ENCODE peak calls at places on chromosomes 1 and 21, in eight cellular contexts. L, N, M, Z, X, E, O and T are unnamed samples.

GRCh38 chr1:159755608-159756007 is 25.2 kb upstream of the DUSP23 start:
- DNase-seq in O (no peak), Z (no peak), X (no peak), M (no peak), N (no peak), L (no peak), E (no peak), T (no peak)

GRCh38 chr1:55420866-55421265 is 205.7 kb upstream of the USP24 start:
- DNase-seq in N (peak), M (no peak), Z (no peak), X (no peak), O (no peak), L (no peak), E (no peak), T (peak)

GRCh38 chr1:159991513-159991912 is 37.5 kb upstream of the SLAMF9 start:
- DNase-seq in O (no peak), E (no peak), L (no peak), X (no peak), N (peak), Z (no peak), M (no peak), T (no peak)

GRCh38 chr1:13749543-13750307 is 49.7 kb downstream of the PRDM2 start:
- DNase-seq in M (peak), X (peak), Z (peak), O (peak), L (peak), E (peak), N (peak), T (peak)

GRCh38 chr1:108533351-108534083 is 26.4 kb upstream of the EEIG2 start:
- DNase-seq in O (no peak), L (no peak), E (peak), N (no peak), X (no peak), M (no peak), Z (peak), T (no peak)

GRCh38 chr1:55542901-55543504 is 327.8 kb upstream of the USP24 start:
- DNase-seq in N (peak), E (no peak), Z (no peak), X (no peak), L (no peak), M (no peak), O (no peak), T (no peak)

GRCh38 chr21:34836103-34836932 is 167.5 kb downstream of the CLIC6 start:
- DNase-seq in X (peak), E (peak), Z (peak), M (no peak), L (peak), O (no peak), N (peak), T (peak)

GRCh38 chr1:66434096-66434495 is 99.9 kb upstream of the SGIP1 start:
- DNase-seq in E (no peak), L (no peak), Z (no peak), M (no peak), N (peak), X (no peak), O (no peak), T (no peak)

GRCh38 chr1:42747125-42747524 is 7.1 kb upstream of the CLDN19 start:
- DNase-seq in E (no peak), N (peak), O (peak), L (no peak), Z (peak), X (peak), M (peak), T (no peak)

GRCh38 chr1:10818262-10819197 is 22.1 kb upstream of the CASZ1 start:
- DNase-seq in N (no peak), Z (no peak), X (no peak), E (peak), L (no peak), M (no peak), O (peak), T (no peak)

DNA sequence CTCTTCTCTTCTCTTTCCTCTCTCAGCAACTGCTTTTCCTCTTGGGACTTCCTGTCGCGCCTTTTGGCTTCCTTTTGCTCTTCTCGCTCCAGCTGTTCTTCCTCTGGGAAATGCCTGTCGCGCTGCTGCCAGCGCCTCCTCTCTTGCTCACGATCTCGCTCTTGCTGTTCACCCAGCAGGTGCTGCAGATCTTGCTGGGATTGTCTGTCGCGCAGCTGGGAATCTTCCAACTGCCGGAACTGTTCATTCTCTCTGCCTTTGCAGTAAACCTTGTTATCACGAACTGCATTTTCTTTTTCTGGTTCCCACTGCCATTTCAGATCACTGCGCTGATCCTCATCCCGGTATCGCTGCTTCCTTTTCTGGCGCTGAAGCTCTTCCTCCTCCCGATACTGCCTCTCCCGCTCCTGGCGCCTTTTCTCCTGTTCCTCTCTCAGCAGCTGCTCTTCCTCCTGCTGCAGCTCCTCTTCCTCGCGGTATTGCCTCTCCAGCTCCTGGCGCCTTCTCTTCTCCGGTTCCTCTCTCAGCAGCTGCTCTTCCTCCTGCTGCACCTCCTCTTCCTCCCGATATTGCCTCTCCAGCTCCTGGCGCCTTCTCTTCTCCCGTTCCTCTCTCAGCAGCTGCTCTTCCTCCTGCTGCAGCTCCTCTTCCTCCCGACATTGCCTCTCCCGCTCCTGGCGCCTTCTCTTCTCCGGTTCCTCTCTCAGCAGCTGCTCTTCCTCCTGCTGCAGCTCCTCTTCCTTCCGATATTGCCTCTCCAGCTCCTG is 5.8 kb downstream of the TCHH start:
- DNase-seq in N (peak), O (no peak), L (no peak), X (no peak), M (no peak), Z (no peak), E (no peak), T (no peak)
- H3K4me3 ChIP-seq in N (peak), O (peak), L (no peak), X (peak), M (no peak), Z (no peak), E (peak), T (no peak)

DNA sequence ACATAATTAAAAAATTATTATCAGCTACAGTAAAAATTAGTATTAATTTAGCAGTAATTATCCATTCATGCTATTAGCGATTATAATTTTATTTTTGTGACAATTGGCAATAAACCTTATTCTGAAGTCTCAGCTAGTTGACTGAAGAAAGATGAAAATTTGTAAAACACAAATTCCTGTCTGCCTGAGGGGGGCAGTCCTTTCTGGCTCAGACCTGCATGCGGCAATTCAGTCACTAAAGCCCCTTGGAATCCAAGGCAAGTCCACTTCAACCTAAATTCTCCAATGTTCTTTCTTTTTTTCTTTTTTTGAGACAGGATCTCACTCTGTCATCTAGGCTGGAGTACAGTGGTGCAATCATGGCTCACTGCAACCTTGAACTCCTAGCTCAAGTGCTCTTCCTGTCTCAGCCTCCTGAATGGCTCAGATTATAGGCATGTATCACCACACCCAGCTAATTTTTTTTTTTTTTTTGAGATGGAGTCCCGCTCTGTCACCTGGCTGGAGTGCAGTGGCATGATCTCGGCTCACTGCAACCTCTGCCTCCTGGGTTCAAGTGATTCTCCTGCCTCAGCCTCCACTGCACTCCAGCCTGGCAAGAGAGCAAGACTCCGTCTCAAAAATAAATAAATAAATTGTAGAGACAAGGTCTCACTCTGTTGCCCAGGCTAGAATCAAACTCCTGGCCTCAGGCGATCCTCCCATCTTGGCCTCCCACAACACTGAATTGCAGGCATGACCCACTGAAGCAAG is 24.1 kb upstream of the ITPKB start:
- DNase-seq in Z (no peak), O (no peak), M (no peak), X (no peak), E (no peak), L (no peak), N (no peak), T (no peak)
- H3K4me3 ChIP-seq in Z (no peak), O (no peak), M (no peak), X (no peak), E (no peak), L (no peak), N (no peak), T (no peak)

DNA sequence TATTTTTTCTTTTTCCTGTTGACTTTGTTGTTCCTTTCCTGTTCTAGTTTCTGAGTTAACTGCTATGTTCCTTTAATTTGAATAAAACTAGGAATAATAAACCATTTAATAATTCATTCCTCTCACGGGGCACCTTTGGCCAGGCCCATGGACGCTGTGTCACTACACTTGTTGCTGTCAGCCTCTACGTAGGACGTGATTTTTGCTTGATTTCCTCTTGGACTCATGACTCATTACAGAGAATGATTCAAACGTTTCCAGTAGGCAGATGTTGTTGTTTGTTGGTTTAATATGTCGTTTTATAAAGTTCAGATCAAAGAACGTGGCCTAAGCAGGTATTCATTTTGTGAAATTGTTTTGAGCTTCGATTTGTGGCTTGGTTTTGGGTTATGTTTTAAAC is 9.1 kb upstream of the SLC19A1 start:
- DNase-seq in M (no peak), L (no peak), Z (no peak), O (peak), N (peak), X (peak), E (peak), T (peak)
- H3K4me3 ChIP-seq in M (no peak), L (no peak), Z (no peak), O (no peak), N (no peak), X (no peak), E (no peak), T (no peak)

GRCh38 chr1:115283249-115283648 is 54.8 kb downstream of the NGF start:
- DNase-seq in N (no peak), X (no peak), M (no peak), O (peak), E (no peak), Z (no peak), L (no peak), T (no peak)

GRCh38 chr1:115284209-115284608 is 53.8 kb downstream of the NGF start:
- DNase-seq in N (no peak), O (no peak), L (peak), Z (no peak), E (no peak), M (no peak), X (no peak), T (no peak)

GRCh38 chr1:115281143-115281542 is 56.9 kb downstream of the NGF start:
- DNase-seq in O (no peak), M (no peak), L (no peak), N (no peak), E (no peak), X (no peak), Z (no peak), T (no peak)

GRCh38 chr1:115283681-115284146 is 54.3 kb downstream of the NGF start:
- DNase-seq in N (no peak), M (no peak), X (no peak), Z (no peak), O (no peak), L (no peak), E (no peak), T (no peak)

DNA sequence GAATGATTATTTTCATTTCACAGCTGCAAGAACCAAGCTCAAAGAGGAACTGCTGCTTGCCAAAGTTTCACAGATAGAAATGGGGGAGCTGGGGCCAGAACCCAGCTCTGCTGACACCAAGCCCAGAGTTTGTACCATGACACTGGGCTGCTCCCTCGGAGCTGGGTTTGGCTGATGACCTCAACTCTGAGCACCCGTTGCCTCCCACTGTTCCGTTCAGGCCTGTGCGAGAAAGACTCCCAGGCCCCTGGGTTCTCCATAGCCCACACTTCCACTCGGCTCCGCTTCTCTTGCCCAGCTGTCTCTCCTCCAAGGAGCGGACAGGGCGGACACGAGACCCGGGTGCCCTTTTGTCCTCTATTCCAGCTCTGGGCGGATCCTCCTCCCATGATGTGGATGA is 55.2 kb downstream of the NGF start:
- DNase-seq in E (no peak), O (peak), L (peak), M (no peak), N (peak), X (peak), Z (peak), T (no peak)
- H3K4me3 ChIP-seq in E (no peak), O (peak), L (peak), M (no peak), N (no peak), X (no peak), Z (no peak), T (no peak)

DNA sequence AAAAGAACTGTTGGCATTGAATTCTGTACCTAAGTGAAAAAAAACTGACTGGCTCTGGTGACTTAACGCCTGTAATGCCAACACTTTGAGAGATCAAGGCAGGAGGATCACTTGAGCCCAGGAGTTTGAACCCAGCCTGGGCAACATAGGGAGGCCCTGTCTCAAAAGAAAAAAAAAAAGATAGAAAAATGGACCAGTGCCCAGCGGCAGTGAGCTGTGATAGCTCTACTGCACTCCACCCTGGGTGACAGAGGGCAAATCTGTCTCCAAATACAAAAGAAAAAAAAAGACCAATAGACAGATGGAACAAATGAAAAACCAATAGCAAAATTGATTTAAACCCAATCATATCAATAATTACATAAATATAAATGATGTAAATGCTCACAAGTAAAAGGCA is 674 bp upstream of the AKR7A3 start:
- DNase-seq in L (no peak), M (no peak), O (no peak), Z (peak), N (peak), E (no peak), X (no peak), T (no peak)
- H3K4me3 ChIP-seq in L (peak), M (peak), O (peak), Z (no peak), N (peak), E (peak), X (peak), T (no peak)

DNA sequence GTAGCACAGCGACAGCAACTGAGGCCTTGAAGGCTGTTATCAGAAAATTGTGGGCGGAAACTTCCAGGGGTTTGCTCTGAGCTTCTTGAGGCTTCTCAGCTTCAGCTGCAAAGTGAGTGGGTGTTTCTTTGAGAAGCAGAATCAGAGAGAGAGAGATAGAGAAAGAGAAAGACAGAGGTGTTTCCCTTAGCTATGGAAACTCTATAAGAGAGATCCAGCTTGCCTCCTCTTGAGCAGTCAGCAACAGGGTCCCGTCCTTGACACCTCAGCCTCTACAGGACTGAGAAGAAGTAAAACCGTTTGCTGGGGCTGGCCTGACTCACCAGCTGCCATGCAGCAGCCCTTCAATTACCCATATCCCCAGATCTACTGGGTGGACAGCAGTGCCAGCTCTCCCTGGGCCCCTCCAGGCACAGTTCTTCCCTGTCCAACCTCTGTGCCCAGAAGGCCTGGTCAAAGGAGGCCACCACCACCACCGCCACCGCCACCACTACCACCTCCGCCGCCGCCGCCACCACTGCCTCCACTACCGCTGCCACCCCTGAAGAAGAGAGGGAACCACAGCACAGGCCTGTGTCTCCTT is at the start of gene FASLG:
- DNase-seq in L (no peak), N (no peak), Z (no peak), X (no peak), M (no peak), E (no peak), O (no peak), T (no peak)
- H3K4me3 ChIP-seq in L (no peak), N (no peak), Z (no peak), X (no peak), M (no peak), E (peak), O (no peak), T (no peak)

DNA sequence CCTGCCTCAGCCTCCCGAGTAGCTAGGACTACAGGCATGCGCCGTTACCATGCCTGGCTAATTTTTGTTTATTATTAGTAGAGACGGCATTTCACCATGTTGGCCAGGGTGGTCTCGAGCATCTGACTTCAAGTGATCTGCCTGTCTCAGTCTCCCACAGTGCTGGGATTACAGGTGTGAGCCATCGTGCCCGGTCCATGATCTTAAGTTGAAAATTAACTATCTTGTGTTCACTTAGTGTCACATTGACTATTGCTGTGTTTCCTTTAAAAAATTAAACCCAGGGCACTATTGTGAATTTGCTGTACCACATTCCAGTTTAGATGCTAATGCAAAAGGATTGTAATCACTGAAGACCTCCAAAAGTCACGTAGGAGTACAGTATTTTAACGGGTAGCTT is 14.1 kb downstream of the CMPK1 start:
- DNase-seq in Z (no peak), O (no peak), L (no peak), N (no peak), X (no peak), E (no peak), M (no peak), T (no peak)
- H3K4me3 ChIP-seq in Z (no peak), O (no peak), L (no peak), N (no peak), X (no peak), E (no peak), M (no peak), T (no peak)